ENCODE peak calls at places on chromosomes 4 and X, in ten cellular contexts. K, Q, E, S, V, T, A, U, N and Z are unnamed samples.

GRCh38 chr4:4866124-4866832 is 6.8 kb downstream of the MSX1 start:
- DNase-seq in T (no peak), U (no peak), V (peak), A (no peak), Q (no peak), E (no peak), S (no peak), N (no peak), K (peak), Z (peak)

GRCh38 chrX:19563327-19563726 is 48.0 kb upstream of the MAP3K15 start:
- DNase-seq in V (no peak), E (no peak), S (no peak), K (no peak), A (no peak), U (no peak), N (no peak), Q (no peak), T (no peak), Z (no peak)

GRCh38 chr4:146182450-146182849 is 6.9 kb downstream of the LSM6 start:
- DNase-seq in Q (no peak), V (no peak), S (no peak), T (no peak), A (no peak), K (no peak), E (no peak), N (no peak), U (no peak), Z (no peak)

GRCh38 chrX:93422693-93423092 is 250.7 kb downstream of the NAP1L3 start:
- DNase-seq in K (peak), N (peak), A (no peak), U (no peak), S (no peak), Q (no peak), T (peak), E (no peak), V (peak), Z (peak)

GRCh38 chr4:21452931-21453330 is 495.6 kb downstream of the KCNIP4 start:
- DNase-seq in E (no peak), U (no peak), Q (no peak), T (no peak), A (no peak), S (no peak), N (no peak), K (no peak), V (no peak), Z (no peak)

GRCh38 chrX:27350476-27350875 is 112.7 kb downstream of the PPP4R3C start:
- DNase-seq in N (no peak), V (no peak), A (no peak), Q (no peak), E (no peak), S (no peak), K (peak), U (no peak), T (no peak), Z (no peak)

GRCh38 chrX:12076046-12076445 is 62.2 kb upstream of the FRMPD4 start:
- DNase-seq in S (no peak), V (no peak), E (no peak), K (no peak), U (no peak), T (peak), N (no peak), Q (no peak), A (no peak), Z (no peak)

GRCh38 chrX:42119076-42119475 is 195.7 kb upstream of the CASK start:
- DNase-seq in N (no peak), A (no peak), Q (no peak), T (peak), K (no peak), S (peak), U (no peak), E (no peak), V (peak), Z (no peak)

GRCh38 chrX:44872319-44872816 is 620 bp upstream of the KDM6A start:
- DNase-seq in T (peak), Q (no peak), E (no peak), U (no peak), V (peak), A (no peak), N (peak), K (peak), S (no peak), Z (no peak)

GRCh38 chrX:138938003-138938402 is 226.5 kb upstream of the FGF13 start:
- DNase-seq in E (no peak), U (no peak), A (no peak), V (no peak), N (no peak), K (no peak), T (no peak), Q (no peak), S (no peak), Z (no peak)

GRCh38 chr4:98720871-98721480 is 62.6 kb upstream of the TSPAN5 start:
- DNase-seq in A (no peak), N (no peak), V (no peak), E (no peak), Q (no peak), U (no peak), S (no peak), K (no peak), T (peak), Z (no peak)

GRCh38 chr4:174340714-174341113 is 57.0 kb downstream of the CEP44 start:
- DNase-seq in K (no peak), Q (no peak), U (no peak), T (peak), V (no peak), S (no peak), A (no peak), N (no peak), E (peak), Z (no peak)

GRCh38 chr4:128524311-128524710 is 236.7 kb upstream of the PGRMC2 start:
- DNase-seq in N (no peak), S (no peak), T (peak), U (peak), K (no peak), Q (peak), A (no peak), V (no peak), E (peak), Z (no peak)

GRCh38 chrX:153794897-153795816 is 689 bp downstream of the SSR4 start:
- DNase-seq in K (no peak), T (no peak), S (no peak), E (no peak), V (no peak), U (no peak), Q (no peak), N (no peak), A (no peak), Z (peak)

GRCh38 chrX:63394872-63395271 is 43.7 kb upstream of the SPIN4 start:
- DNase-seq in K (no peak), E (no peak), U (no peak), A (no peak), S (no peak), T (no peak), N (no peak), Q (no peak), V (no peak), Z (no peak)

GRCh38 chr4:25454491-25454890 is 77.4 kb downstream of the ANAPC4 start:
- DNase-seq in V (no peak), N (no peak), T (no peak), K (no peak), A (no peak), U (no peak), S (no peak), E (no peak), Q (no peak), Z (no peak)

GRCh38 chr4:26342328-26343040 is 21.7 kb downstream of the RBPJ start:
- DNase-seq in S (peak), T (peak), V (peak), N (no peak), A (peak), E (peak), K (no peak), U (no peak), Q (no peak), Z (no peak)

GRCh38 chrX:6041630-6042029 is 187.0 kb downstream of the NLGN4X start:
- DNase-seq in N (no peak), T (peak), E (no peak), A (no peak), U (no peak), K (no peak), Q (no peak), V (no peak), S (peak), Z (no peak)

GRCh38 chrX:152905081-152905420 is 7.2 kb downstream of the ZNF185 start:
- DNase-seq in E (no peak), Q (peak), K (no peak), U (peak), S (no peak), T (no peak), A (no peak), V (no peak), N (no peak), Z (no peak)

GRCh38 chr4:110625593-110626292 is 2.9 kb upstream of the PITX2 start:
- DNase-seq in N (no peak), E (no peak), U (no peak), V (peak), Q (no peak), K (no peak), A (no peak), S (no peak), T (no peak), Z (no peak)

GRCh38 chr4:98838977-98839618 is 89.8 kb downstream of the EIF4E start:
- DNase-seq in K (no peak), U (no peak), S (no peak), E (no peak), V (peak), T (peak), N (no peak), A (no peak), Q (no peak), Z (peak)

GRCh38 chr4:101089168-101089567 is 258.2 kb downstream of the PPP3CA start:
- DNase-seq in U (no peak), V (no peak), N (no peak), T (no peak), K (peak), Q (no peak), E (no peak), S (no peak), A (no peak), Z (no peak)

GRCh38 chrX:270848-271367 is 10.3 kb upstream of the PLCXD1 start:
- DNase-seq in E (no peak), Q (no peak), U (peak), A (no peak), V (no peak), K (no peak), N (no peak), S (no peak), T (no peak), Z (no peak)

GRCh38 chr4:175776217-175776616 is 35.8 kb downstream of the GPM6A start:
- DNase-seq in N (no peak), V (no peak), S (peak), Q (no peak), A (no peak), U (no peak), K (peak), T (no peak), E (no peak), Z (no peak)

GRCh38 chrX:139448996-139449395 is 81.5 kb upstream of the F9 start:
- DNase-seq in S (peak), K (no peak), V (no peak), Q (no peak), E (no peak), U (no peak), A (no peak), N (no peak), T (peak), Z (no peak)

GRCh38 chr4:41154814-41155177 is 59.5 kb downstream of the APBB2 start:
- DNase-seq in S (no peak), U (no peak), T (no peak), K (no peak), A (no peak), Q (no peak), V (no peak), E (no peak), N (no peak), Z (no peak)

GRCh38 chr4:40731792-40732245 is 17.9 kb upstream of the NSUN7 start:
- DNase-seq in U (no peak), V (no peak), N (no peak), T (no peak), A (no peak), Q (peak), K (no peak), E (no peak), S (no peak), Z (no peak)

GRCh38 chrX:119735467-119735866 is 22.9 kb upstream of the SOWAHD start:
- DNase-seq in S (no peak), T (no peak), U (no peak), E (no peak), V (no peak), K (no peak), N (no peak), Q (no peak), A (no peak), Z (peak)

GRCh38 chr4:8506006-8506372 is 65.4 kb downstream of the TRMT44 start:
- DNase-seq in A (no peak), N (no peak), S (no peak), T (no peak), V (no peak), K (no peak), Q (no peak), U (no peak), E (no peak), Z (no peak)

GRCh38 chr4:8502836-8503585 is 62.4 kb downstream of the TRMT44 start:
- DNase-seq in S (no peak), N (peak), K (no peak), E (no peak), Q (no peak), V (no peak), T (no peak), U (no peak), A (no peak), Z (no peak)

GRCh38 chr4:8503801-8504200 is 63.2 kb downstream of the TRMT44 start:
- DNase-seq in K (no peak), V (no peak), S (no peak), N (no peak), Q (no peak), A (no peak), T (no peak), U (no peak), E (no peak), Z (no peak)

GRCh38 chr4:8505229-8505628 is 64.7 kb downstream of the TRMT44 start:
- DNase-seq in N (no peak), K (no peak), S (no peak), Q (no peak), A (no peak), T (no peak), U (no peak), E (no peak), V (no peak), Z (no peak)

GRCh38 chr4:8504279-8505007 is 63.9 kb downstream of the TRMT44 start:
- DNase-seq in U (no peak), N (peak), S (no peak), E (no peak), V (no peak), K (no peak), A (no peak), Q (no peak), T (peak), Z (no peak)
- TF ChIP-seq CTCF in U (no peak), N (no peak), S (no peak), E (no peak), V (no peak), K (no peak), A (no peak), Q (no peak), T (no peak), Z (no peak)

GRCh38 chr4:9898596-9899345 is 117.3 kb downstream of the DRD5 start:
- DNase-seq in S (no peak), V (peak), N (peak), T (peak), E (no peak), U (no peak), K (peak), A (no peak), Q (peak), Z (peak)
- TF ChIP-seq CTCF in S (no peak), V (peak), N (peak), T (peak), E (no peak), U (no peak), K (no peak), A (no peak), Q (peak), Z (peak)

DNA sequence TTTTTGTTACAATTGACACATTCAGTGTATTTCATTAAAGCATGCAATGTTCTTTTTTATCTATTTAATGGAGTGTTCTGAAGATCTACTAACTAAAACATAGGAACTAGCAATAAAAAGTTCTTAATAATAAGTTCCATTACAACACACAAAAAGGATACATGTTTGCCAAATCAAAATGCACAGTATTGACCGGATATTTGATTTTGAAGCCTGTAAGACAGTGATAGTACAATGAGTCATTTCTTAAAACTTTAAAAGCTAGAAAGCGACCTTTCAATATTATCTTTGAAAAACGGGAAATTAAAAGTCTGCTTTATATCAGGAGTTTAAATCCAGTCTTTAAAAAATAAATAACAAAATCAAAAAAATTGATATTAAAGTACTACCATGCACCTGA is 2.4 kb upstream of the PRDM5 start:
- DNase-seq in N (no peak), E (no peak), T (peak), Q (no peak), V (no peak), K (no peak), A (no peak), U (no peak), S (no peak), Z (no peak)
- TF ChIP-seq CTCF in N (no peak), E (no peak), T (no peak), Q (no peak), V (no peak), K (no peak), A (no peak), U (no peak), S (no peak), Z (no peak)

DNA sequence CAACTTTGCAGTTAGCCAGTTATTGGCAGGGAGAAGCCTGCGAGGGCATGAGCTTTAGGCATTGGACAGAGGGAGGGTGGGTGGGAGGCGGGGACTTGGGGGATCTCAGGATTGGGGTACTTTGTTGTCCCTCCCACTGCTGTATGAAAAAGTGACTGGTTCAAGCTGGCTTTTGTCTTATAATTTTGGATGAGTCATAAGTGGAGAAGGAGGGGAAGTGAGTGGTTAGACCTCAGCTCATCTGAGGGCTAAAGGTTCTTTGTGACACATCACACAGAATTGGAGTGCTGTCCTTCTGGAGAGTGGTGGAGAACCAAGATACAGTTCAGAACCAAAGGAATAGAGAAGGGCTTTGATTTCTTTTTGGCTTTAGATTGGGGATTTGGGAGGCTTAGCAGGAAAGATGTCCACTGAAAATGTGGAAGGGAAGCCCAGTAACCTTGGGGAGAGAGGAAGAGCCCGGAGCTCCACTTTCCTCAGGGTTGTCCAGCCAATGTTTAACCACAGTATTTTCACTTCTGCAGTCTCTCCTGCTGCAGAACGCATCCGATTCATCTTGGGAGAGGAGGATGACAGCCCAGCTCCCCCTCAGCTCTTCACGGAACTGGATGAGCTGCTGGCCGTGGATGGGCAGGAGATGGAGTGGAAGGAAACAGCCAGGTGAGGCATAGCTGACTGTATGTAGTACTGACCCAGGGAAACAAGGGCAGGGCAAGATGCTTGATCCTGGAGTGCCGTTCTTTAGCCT is at the start of gene SLC4A4:
- DNase-seq in Q (no peak), E (no peak), T (peak), U (no peak), N (peak), A (peak), V (no peak), K (no peak), S (no peak), Z (no peak)
- TF ChIP-seq CTCF in Q (no peak), E (no peak), T (no peak), U (no peak), N (no peak), A (no peak), V (no peak), K (no peak), S (no peak), Z (no peak)